ENCODE peak calls at places on chromosomes 11 and 22, in four cellular contexts. M, C, B and G are unnamed samples.

GRCh38 chr11:128908391-128909246 is 17.5 kb downstream of the KCNJ5 start:
- DNase-seq in B (peak), C (no peak), M (no peak), G (no peak)

GRCh38 chr11:76206327-76207081 is at the start of gene WNT11:
- DNase-seq in M (no peak), B (peak), C (no peak), G (peak)

GRCh38 chr11:116879789-116880402 is 42.5 kb upstream of the APOA1 start:
- DNase-seq in M (no peak), C (no peak), B (no peak), G (peak)

GRCh38 chr11:13284776-13285588 is 7.4 kb downstream of the BMAL1 start:
- DNase-seq in M (no peak), B (no peak), C (no peak), G (no peak)

GRCh38 chr11:105392546-105392945 is 217.3 kb upstream of the GRIA4 start:
- DNase-seq in B (no peak), M (no peak), C (no peak), G (no peak)

GRCh38 chr11:9160166-9160565 is 68.8 kb upstream of the SCUBE2 start:
- DNase-seq in M (no peak), B (no peak), C (no peak), G (no peak)

GRCh38 chr11:120096756-120097191 is 41.1 kb downstream of the TRIM29 start:
- DNase-seq in C (no peak), B (no peak), M (no peak), G (no peak)

GRCh38 chr22:43011079-43011478 is 3.9 kb downstream of the PACSIN2 start:
- DNase-seq in C (no peak), B (peak), M (no peak), G (no peak)

GRCh38 chr11:57368106-57368826 is 12.7 kb downstream of the PRG3 start:
- DNase-seq in M (no peak), C (no peak), B (no peak), G (no peak)

GRCh38 chr22:36797988-36798670 is 18.7 kb downstream of the PVALB start:
- DNase-seq in M (no peak), C (no peak), B (no peak), G (peak)

GRCh38 chr11:27356624-27357222 is 6.3 kb downstream of the CCDC34 start:
- DNase-seq in B (no peak), C (no peak), M (no peak), G (no peak)

GRCh38 chr11:113876074-113876797 is 864 bp upstream of the USP28 start:
- DNase-seq in B (no peak), M (no peak), C (peak), G (no peak)

GRCh38 chr22:28172948-28173360 is 253.9 kb upstream of the PITPNB start:
- DNase-seq in C (no peak), B (no peak), M (no peak), G (no peak)

GRCh38 chr22:19291580-19292261 is at the start of gene CLTCL1:
- DNase-seq in B (peak), M (no peak), C (peak), G (peak)

GRCh38 chr22:23217171-23218052 is 37.1 kb downstream of the BCR start:
- DNase-seq in B (no peak), C (no peak), M (no peak), G (no peak)

GRCh38 chr11:330694-331314 is 10.1 kb upstream of the IFITM3 start:
- DNase-seq in B (peak), C (no peak), M (no peak), G (no peak)

GRCh38 chr22:21707677-21708076 is 27.9 kb downstream of the YPEL1 start:
- DNase-seq in C (no peak), B (no peak), M (no peak), G (no peak)

GRCh38 chr11:44110231-44110679 is 14.8 kb downstream of the EXT2 start:
- DNase-seq in M (no peak), B (peak), C (peak), G (peak)

GRCh38 chr22:48179571-48180546 is 1417.4 kb downstream of the TBC1D22A start:
- DNase-seq in C (no peak), B (no peak), M (no peak), G (no peak)

GRCh38 chr11:119410501-119410900 is 12.5 kb downstream of the THY1 start:
- DNase-seq in C (no peak), M (no peak), B (no peak), G (no peak)

GRCh38 chr11:27116684-27117083 is 76.1 kb downstream of the BBOX1 start:
- DNase-seq in M (no peak), C (no peak), B (no peak), G (no peak)

GRCh38 chr11:74169736-74170458 is 905 bp downstream of the C2CD3 start:
- DNase-seq in B (no peak), C (no peak), M (no peak), G (no peak)

GRCh38 chr11:86577663-86578636 is 94.5 kb downstream of the ME3 start:
- DNase-seq in M (no peak), C (peak), B (no peak), G (no peak)

GRCh38 chr22:26050079-26050478 is 119.2 kb upstream of the SEZ6L start:
- DNase-seq in M (no peak), B (no peak), C (no peak), G (no peak)

GRCh38 chr11:113778111-113778910 is 1.3 kb upstream of the CLDN25 start:
- DNase-seq in B (peak), C (no peak), M (no peak), G (no peak)

GRCh38 chr11:126265801-126266200 is 2.9 kb downstream of the SRPRA start:
- DNase-seq in C (no peak), M (no peak), B (no peak), G (no peak)

GRCh38 chr22:44567846-44568493 is 69.9 kb upstream of the RTL6 start:
- DNase-seq in C (no peak), M (no peak), B (peak), G (no peak)

GRCh38 chr22:32796865-32797573 is 4.5 kb upstream of the TIMP3 start:
- DNase-seq in M (no peak), C (peak), B (peak), G (peak)

GRCh38 chr22:48975252-48975780 is 852.4 kb downstream of the BRD1 start:
- DNase-seq in C (no peak), M (no peak), B (no peak), G (no peak)

GRCh38 chr11:17169876-17170275 is 37.9 kb downstream of the PIK3C2A start:
- DNase-seq in M (no peak), B (no peak), C (no peak), G (no peak)

DNA sequence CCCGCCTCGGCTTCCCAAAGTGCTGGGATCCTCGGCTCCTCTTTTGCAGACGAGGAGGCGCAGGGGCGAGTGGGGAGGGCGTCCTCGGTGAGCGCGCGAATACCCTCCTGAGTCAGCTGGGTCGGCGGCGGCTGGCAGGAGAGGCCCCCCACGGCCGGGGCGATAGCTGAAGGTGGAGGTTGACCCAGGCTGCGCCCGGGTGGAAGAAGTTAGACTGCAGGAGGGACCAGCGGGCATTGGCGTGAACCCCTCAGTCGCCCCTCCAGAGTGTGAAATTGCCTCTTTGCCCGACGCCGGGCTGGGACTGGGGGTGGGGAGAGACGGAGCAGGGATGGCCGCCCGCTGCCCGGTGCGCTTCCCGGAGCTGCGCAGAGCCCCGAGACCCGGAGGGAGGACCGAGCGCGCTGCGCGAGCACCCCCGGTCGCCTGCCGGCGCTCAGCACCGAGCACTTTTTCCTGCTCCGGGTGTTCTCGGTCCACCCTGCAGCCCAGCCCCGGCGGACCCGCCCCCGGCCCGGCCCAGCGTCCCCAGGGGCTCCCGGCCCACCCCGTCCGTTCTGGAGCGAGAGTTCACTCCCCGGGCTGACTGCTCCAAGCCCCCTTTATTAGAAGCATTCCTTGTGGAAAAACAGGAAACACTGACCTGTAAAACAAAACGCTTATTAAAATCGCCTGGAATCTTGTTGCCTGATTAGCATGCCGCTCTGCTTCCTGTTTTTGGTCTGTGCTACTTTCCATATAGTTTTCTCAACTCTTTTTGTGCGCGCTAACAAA is 13.7 kb upstream of the CPT1A start:
- DNase-seq in C (no peak), B (no peak), M (no peak), G (peak)
- TF ChIP-seq CTCF in C (no peak), B (no peak), M (no peak), G (no peak)

DNA sequence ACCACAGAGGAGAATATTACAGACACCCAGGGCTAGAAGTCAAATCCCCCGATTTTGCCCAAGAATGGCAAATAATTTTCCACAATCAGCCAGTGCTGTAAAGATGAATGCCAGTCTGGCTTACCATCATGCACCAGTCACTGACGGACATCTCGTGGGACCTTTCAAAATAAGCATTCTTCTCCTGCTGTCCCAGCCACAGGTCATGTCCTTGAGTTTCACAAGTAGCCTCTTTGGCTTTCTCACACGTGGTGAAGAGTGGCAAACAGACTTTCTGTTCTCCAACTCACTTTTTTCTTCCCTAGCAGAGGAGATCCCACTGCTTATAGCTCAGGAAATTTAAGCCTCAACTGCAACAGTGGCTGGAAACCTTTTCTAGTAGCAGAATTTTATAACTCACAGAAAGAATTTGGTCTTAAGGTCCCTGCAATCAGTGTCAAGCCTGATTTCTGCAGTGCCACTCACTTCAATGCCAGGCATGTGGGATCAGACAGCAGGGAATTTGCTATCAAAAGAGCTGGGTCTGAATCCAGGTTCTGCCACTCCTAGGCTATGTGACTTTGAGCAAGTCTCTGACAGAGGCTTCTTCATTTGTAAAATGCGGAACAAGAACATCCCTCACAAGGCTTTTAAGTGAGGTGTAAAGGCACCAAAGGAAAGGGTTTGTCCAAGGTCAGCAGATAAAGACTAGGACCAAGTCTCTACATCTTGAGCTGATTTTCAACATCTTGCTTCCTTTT is 3.6 kb downstream of the PIK3IP1 start:
- DNase-seq in M (no peak), C (no peak), B (no peak), G (no peak)
- TF ChIP-seq CTCF in M (no peak), C (no peak), B (no peak), G (no peak)

GRCh38 chr11:121435796-121436511 is 16.2 kb upstream of the SORL1 start:
- DNase-seq in B (no peak), M (no peak), C (no peak), G (no peak)
- TF ChIP-seq CTCF in B (no peak), M (no peak), C (no peak), G (no peak)

GRCh38 chr11:64317961-64318693 is at the start of gene PRDX5:
- DNase-seq in M (peak), C (peak), B (peak), G (peak)
- TF ChIP-seq CTCF in M (peak), C (peak), B (no peak), G (peak)